ENCODE peak calls at places on chromosomes 13 and 19, in six cellular contexts. J is HFF-Myc; F is IMR-90; E is progenitor cell of endocrine pancreas; O is coronary artery; V is CD4-positive, alpha-beta T cell. Y is an unnamed sample.

GRCh38 chr13:98521876-98522275 is 55.0 kb downstream of the STK24 start:
- DNase-seq in J (no peak), F (no peak), E (no peak), O (no peak), V (no peak), Y (no peak)

GRCh38 chr13:69292789-69293425 is 814.7 kb upstream of the ATXN8OS start:
- DNase-seq in J (no peak), F (no peak), E (no peak), O (no peak), V (no peak), Y (no peak)

GRCh38 chr13:31227063-31227462 is 27.3 kb downstream of the B3GLCT start:
- DNase-seq in J (no peak), F (peak; percentile 13), E (no peak), O (no peak), V (no peak), Y (no peak)

GRCh38 chr19:17532116-17532515 is 20.7 kb downstream of the PGLS start:
- DNase-seq in J (no peak), F (no peak), E (no peak), O (no peak), V (no peak), Y (no peak)

GRCh38 chr19:13215572-13216380 is 65.6 kb downstream of the IER2 start:
- DNase-seq in J (no peak), F (no peak), E (no peak), O (no peak), V (no peak), Y (no peak)

GRCh38 chr19:23991170-23991569 is 76.5 kb downstream of the ZNF726 start:
- DNase-seq in J (no peak), F (no peak), E (no peak), O (no peak), V (no peak), Y (no peak)

GRCh38 chr19:33174186-33174585 is 19.9 kb upstream of the LRP3 start:
- DNase-seq in J (no peak), F (no peak), E (no peak), O (no peak), V (no peak), Y (no peak)

GRCh38 chr13:35957174-35957867 is 173.9 kb downstream of the DCLK1 start:
- DNase-seq in J (no peak), F (peak; percentile 50), E (no peak), O (no peak), V (no peak), Y (no peak)

GRCh38 chr13:39415403-39415802 is 187.6 kb downstream of the LHFPL6 start:
- DNase-seq in J (peak; percentile 12), F (peak; percentile 43), E (no peak), O (peak; percentile 78), V (no peak), Y (no peak)

GRCh38 chr13:100473087-100473486 is 115.5 kb downstream of the GGACT start:
- DNase-seq in J (no peak), F (no peak), E (no peak), O (no peak), V (no peak), Y (no peak)

GRCh38 chr13:94617389-94618000 is 15.8 kb downstream of the GPR180 start:
- DNase-seq in J (no peak), F (no peak), E (no peak), O (no peak), V (peak; percentile 19), Y (no peak)

GRCh38 chr19:47231215-47232054 is 436 bp upstream of the BBC3 start:
- DNase-seq in J (peak; percentile 66), F (peak; percentile 90), E (peak; percentile 78), O (peak; percentile 93), V (peak; percentile 84), Y (peak; percentile 83)

GRCh38 chr19:33720155-33720493 is 76.5 kb upstream of the KCTD15 start:
- DNase-seq in J (no peak), F (no peak), E (no peak), O (no peak), V (no peak), Y (no peak)

GRCh38 chr13:46679369-46680180 is 117.4 kb downstream of the ESD start:
- DNase-seq in J (peak; percentile 78), F (peak; percentile 70), E (no peak), O (no peak), V (peak; percentile 18), Y (peak; percentile 57)

GRCh38 chr13:63208811-63209210 is 1793.2 kb upstream of the PCDH20 start:
- DNase-seq in J (no peak), F (peak; percentile 57), E (no peak), O (no peak), V (no peak), Y (no peak)

GRCh38 chr19:33720691-33721682 is 75.7 kb upstream of the KCTD15 start:
- DNase-seq in J (no peak), F (no peak), E (no peak), O (no peak), V (no peak), Y (no peak)

GRCh38 chr13:30307194-30307965 is at the start of gene KATNAL1:
- DNase-seq in J (no peak), F (peak; percentile 57), E (peak; percentile 69), O (peak; percentile 88), V (no peak), Y (peak; percentile 25)

GRCh38 chr13:106570354-106570822 is 2.5 kb upstream of the ARGLU1 start:
- DNase-seq in J (no peak), F (peak; percentile 61), E (peak; percentile 36), O (peak; percentile 74), V (peak; percentile 49), Y (no peak)

GRCh38 chr19:56162258-56162657 is 13.6 kb upstream of the GALP start:
- DNase-seq in J (no peak), F (peak; percentile 41), E (no peak), O (no peak), V (no peak), Y (no peak)

GRCh38 chr13:36778083-36778671 is 40.8 kb upstream of the RFXAP start:
- DNase-seq in J (no peak), F (peak; percentile 74), E (no peak), O (no peak), V (no peak), Y (no peak)

GRCh38 chr13:95485045-95485517 is 67.4 kb upstream of the CLDN10 start:
- DNase-seq in J (no peak), F (peak; percentile 42), E (no peak), O (no peak), V (no peak), Y (no peak)

GRCh38 chr13:40666058-40666904 is at the start of gene FOXO1:
- DNase-seq in J (no peak), F (peak; percentile 74), E (peak; percentile 78), O (peak; percentile 89), V (peak; percentile 84), Y (peak; percentile 70)

GRCh38 chr19:19113040-19113541 is 25.2 kb downstream of the TMEM161A start:
- DNase-seq in J (peak; percentile 9), F (peak; percentile 74), E (no peak), O (no peak), V (no peak), Y (no peak)

GRCh38 chr19:16197188-16197621 is 506 bp upstream of the AP1M1 start:
- DNase-seq in J (no peak), F (peak; percentile 92), E (no peak), O (no peak), V (no peak), Y (peak; percentile 81)

GRCh38 chr13:100306444-100306999 is 217.6 kb downstream of the PCCA start:
- DNase-seq in J (no peak), F (no peak), E (no peak), O (no peak), V (no peak), Y (no peak)

GRCh38 chr19:49150106-49150943 is 4.9 kb downstream of the HRC start:
- DNase-seq in J (no peak), F (peak; percentile 65), E (peak; percentile 85), O (peak; percentile 88), V (no peak), Y (no peak)

GRCh38 chr13:68588623-68589022 is 1358.5 kb upstream of the PCDH9 start:
- DNase-seq in J (no peak), F (no peak), E (no peak), O (no peak), V (no peak), Y (no peak)

GRCh38 chr13:110925023-110925608 is 10.2 kb upstream of the ANKRD10 start:
- DNase-seq in J (no peak), F (no peak), E (no peak), O (peak; percentile 24), V (no peak), Y (no peak)
- TF ChIP-seq CTCF in J (peak; percentile 25), F (peak; percentile 25), E (peak; percentile 42), O (no peak), V (no peak), Y (no peak)

GRCh38 chr19:3526507-3527244 is 12.3 kb upstream of the TEKTIP1 start:
- DNase-seq in J (no peak), F (no peak), E (no peak), O (no peak), V (no peak), Y (no peak)
- TF ChIP-seq CTCF in J (no peak), F (no peak), E (peak; percentile 34), O (no peak), V (no peak), Y (no peak)

DNA sequence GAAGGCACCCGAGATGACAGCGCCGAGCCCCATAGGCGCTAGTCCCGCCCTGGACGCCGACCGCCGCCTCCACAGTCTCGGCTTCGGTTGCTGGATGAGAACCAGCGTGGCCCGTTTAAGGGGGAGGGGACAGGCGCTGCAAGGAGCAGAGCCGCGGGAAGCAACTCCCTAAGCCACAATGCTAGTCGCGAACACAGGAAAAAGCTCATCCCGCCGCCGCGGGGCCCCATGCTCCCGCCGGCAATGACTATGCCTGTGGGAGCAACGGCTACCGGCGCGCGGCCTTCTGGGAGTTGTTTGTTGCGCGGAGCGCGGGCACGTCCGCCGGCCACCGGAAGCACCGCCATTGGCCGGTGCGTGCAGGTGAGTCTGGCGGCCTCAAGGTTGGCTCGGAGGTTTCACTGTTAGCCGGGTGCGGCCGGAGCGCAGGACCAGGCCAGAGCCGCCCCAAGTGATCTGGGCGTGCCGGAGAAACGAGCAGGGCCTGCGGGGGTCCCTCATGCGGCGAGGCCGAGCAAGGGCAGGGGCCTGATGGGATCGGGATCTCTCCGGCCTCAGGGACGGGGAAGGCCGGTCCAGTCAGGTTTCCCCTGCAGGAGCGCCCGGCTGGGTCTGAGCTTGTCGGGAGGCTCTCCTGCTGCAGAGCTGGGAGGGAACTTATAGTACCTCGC is at the start of gene ZNF544:
- DNase-seq in J (peak; percentile 19), F (peak; percentile 64), E (peak; percentile 65), O (peak; percentile 80), V (peak; percentile 27), Y (peak; percentile 25)
- TF ChIP-seq CTCF in J (peak; percentile 11), F (peak; percentile 4), E (no peak), O (no peak), V (no peak), Y (peak; percentile 18)

GRCh38 chr19:42571136-42571535 is 23.6 kb downstream of the CEACAM8 start:
- DNase-seq in J (no peak), F (no peak), E (no peak), O (no peak), V (no peak), Y (no peak)

GRCh38 chr19:42577016-42577415 is 17.7 kb downstream of the CEACAM8 start:
- DNase-seq in J (no peak), F (no peak), E (no peak), O (no peak), V (no peak), Y (no peak)

GRCh38 chr19:42573642-42574041 is 21.1 kb downstream of the CEACAM8 start:
- DNase-seq in J (no peak), F (no peak), E (no peak), O (no peak), V (no peak), Y (no peak)

DNA sequence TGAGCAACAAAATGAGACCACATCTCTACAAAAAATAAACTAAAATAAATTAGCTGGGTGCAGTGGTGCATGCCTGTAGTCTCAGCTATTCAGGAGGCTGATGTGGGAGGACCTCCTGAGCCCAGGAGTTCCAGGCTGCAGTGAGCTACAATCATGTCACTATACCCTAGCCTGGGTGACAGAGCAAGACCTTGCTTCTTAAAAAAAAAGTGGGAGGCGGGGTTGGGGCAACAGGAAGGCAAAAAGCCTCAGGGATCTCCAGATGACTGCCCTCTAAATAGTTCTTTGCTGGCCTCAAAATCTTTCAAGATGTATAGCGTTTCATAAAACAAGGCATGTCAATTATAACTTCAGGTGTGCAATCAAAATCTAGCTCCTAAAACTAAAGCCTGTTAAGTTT is 18.5 kb downstream of the CEACAM8 start:
- DNase-seq in J (no peak), F (no peak), E (no peak), O (no peak), V (no peak), Y (no peak)
- TF ChIP-seq CTCF in J (no peak), F (no peak), E (no peak), O (no peak), V (no peak), Y (no peak)

Y was measured in AG09319.